ENCODE peak calls at places on chromosomes 12 and 14, in five cellular contexts. One of them, this sample, is unnamed.

GRCh38 chr12:98509063-98509462 is 6.3 kb upstream of the TMPO start:
- DNase-seq in transverse colon: no peak
- DNase-seq in IMR-90: no peak
- DNase-seq in body of pancreas: no peak
- DNase-seq in HCT116: no peak
- DNase-seq in this sample: no peak

GRCh38 chr14:55930016-55930784 is 188.0 kb upstream of the PELI2 start:
- DNase-seq in transverse colon: no peak
- DNase-seq in body of pancreas: no peak
- DNase-seq in IMR-90: no peak
- DNase-seq in HCT116: no peak
- DNase-seq in this sample: no peak

GRCh38 chr12:44000309-44000952 is 164.6 kb downstream of the TMEM117 start:
- DNase-seq in IMR-90: peak
- DNase-seq in HCT116: peak
- DNase-seq in transverse colon: no peak
- DNase-seq in body of pancreas: peak
- DNase-seq in this sample: no peak

GRCh38 chr14:96011131-96011530 is 28.0 kb upstream of the C14orf132 start:
- DNase-seq in body of pancreas: no peak
- DNase-seq in IMR-90: no peak
- DNase-seq in HCT116: no peak
- DNase-seq in transverse colon: no peak
- DNase-seq in this sample: no peak

GRCh38 chr12:9813821-9814798 is 13.2 kb upstream of the KLRF1 start:
- DNase-seq in transverse colon: peak
- DNase-seq in HCT116: peak
- DNase-seq in body of pancreas: peak
- DNase-seq in IMR-90: peak
- DNase-seq in this sample: peak

GRCh38 chr12:43847427-43847826 is 11.5 kb downstream of the TMEM117 start:
- DNase-seq in body of pancreas: no peak
- DNase-seq in HCT116: no peak
- DNase-seq in transverse colon: no peak
- DNase-seq in IMR-90: peak
- DNase-seq in this sample: no peak

GRCh38 chr14:92785601-92786426 is 8.3 kb upstream of the GOLGA5 start:
- DNase-seq in IMR-90: peak
- DNase-seq in body of pancreas: peak
- DNase-seq in transverse colon: no peak
- DNase-seq in HCT116: no peak
- DNase-seq in this sample: no peak

GRCh38 chr12:87274594-87275245 is 754.5 kb downstream of the C12orf50 start:
- DNase-seq in HCT116: peak
- DNase-seq in transverse colon: no peak
- DNase-seq in body of pancreas: no peak
- DNase-seq in IMR-90: peak
- DNase-seq in this sample: no peak

GRCh38 chr14:85332401-85332800 is 197.5 kb upstream of the FLRT2 start:
- DNase-seq in transverse colon: no peak
- DNase-seq in body of pancreas: no peak
- DNase-seq in HCT116: no peak
- DNase-seq in IMR-90: no peak
- DNase-seq in this sample: no peak

GRCh38 chr12:11906284-11906935 is 164.3 kb upstream of the BCL2L14 start:
- DNase-seq in transverse colon: no peak
- DNase-seq in IMR-90: peak
- DNase-seq in body of pancreas: no peak
- DNase-seq in HCT116: no peak
- DNase-seq in this sample: no peak

GRCh38 chr12:29396774-29397173 is 15.8 kb upstream of the ERGIC2 start:
- DNase-seq in HCT116: no peak
- DNase-seq in body of pancreas: no peak
- DNase-seq in transverse colon: no peak
- DNase-seq in IMR-90: peak
- DNase-seq in this sample: no peak

GRCh38 chr12:56158926-56159461 is 835 bp downstream of the MYL6 start:
- DNase-seq in IMR-90: peak
- DNase-seq in HCT116: no peak
- DNase-seq in body of pancreas: peak
- DNase-seq in transverse colon: peak
- DNase-seq in this sample: peak

GRCh38 chr12:95548056-95548538 is 3.2 kb downstream of the USP44 start:
- DNase-seq in transverse colon: peak
- DNase-seq in IMR-90: no peak
- DNase-seq in HCT116: no peak
- DNase-seq in body of pancreas: peak
- DNase-seq in this sample: peak

GRCh38 chr12:64806593-64806992 is 17.9 kb upstream of the TBC1D30 start:
- DNase-seq in HCT116: no peak
- DNase-seq in IMR-90: peak
- DNase-seq in body of pancreas: no peak
- DNase-seq in transverse colon: no peak
- DNase-seq in this sample: no peak

GRCh38 chr14:95256011-95256775 is 63.5 kb downstream of the CLMN start:
- DNase-seq in body of pancreas: no peak
- DNase-seq in IMR-90: no peak
- DNase-seq in transverse colon: no peak
- DNase-seq in HCT116: no peak
- DNase-seq in this sample: no peak

GRCh38 chr14:101499513-101499912 is 61.8 kb upstream of the DIO3 start:
- DNase-seq in HCT116: no peak
- DNase-seq in transverse colon: no peak
- DNase-seq in IMR-90: no peak
- DNase-seq in body of pancreas: peak
- DNase-seq in this sample: peak

GRCh38 chr12:49121047-49121696 is 10.0 kb downstream of the TUBA1B start:
- DNase-seq in IMR-90: peak
- DNase-seq in transverse colon: peak
- DNase-seq in body of pancreas: peak
- DNase-seq in HCT116: peak
- DNase-seq in this sample: no peak

GRCh38 chr12:71426030-71426570 is 13.5 kb upstream of the LGR5 start:
- DNase-seq in transverse colon: no peak
- DNase-seq in body of pancreas: no peak
- DNase-seq in IMR-90: no peak
- DNase-seq in HCT116: no peak
- DNase-seq in this sample: no peak

GRCh38 chr14:74495356-74495755 is 1.8 kb downstream of the ISCA2 start:
- DNase-seq in transverse colon: no peak
- DNase-seq in HCT116: no peak
- DNase-seq in body of pancreas: no peak
- DNase-seq in IMR-90: no peak
- DNase-seq in this sample: no peak

GRCh38 chr14:74522740-74523139 is 29.2 kb downstream of the ISCA2 start:
- DNase-seq in HCT116: no peak
- DNase-seq in IMR-90: no peak
- DNase-seq in body of pancreas: no peak
- DNase-seq in transverse colon: no peak
- DNase-seq in this sample: no peak

GRCh38 chr14:51208982-51209381 is 31.1 kb upstream of the TMX1 start:
- DNase-seq in IMR-90: no peak
- DNase-seq in body of pancreas: no peak
- DNase-seq in transverse colon: no peak
- DNase-seq in HCT116: no peak
- DNase-seq in this sample: no peak

GRCh38 chr14:94051115-94051514 is 25.0 kb downstream of the OTUB2 start:
- DNase-seq in HCT116: no peak
- DNase-seq in transverse colon: peak
- DNase-seq in body of pancreas: no peak
- DNase-seq in IMR-90: peak
- DNase-seq in this sample: no peak

GRCh38 chr12:71107976-71108749 is 49.6 kb downstream of the TSPAN8 start:
- DNase-seq in HCT116: no peak
- DNase-seq in body of pancreas: no peak
- DNase-seq in transverse colon: no peak
- DNase-seq in IMR-90: no peak
- DNase-seq in this sample: no peak

GRCh38 chr12:4448943-4449861 is 3.6 kb upstream of the FGF6 start:
- DNase-seq in IMR-90: no peak
- DNase-seq in transverse colon: no peak
- DNase-seq in body of pancreas: no peak
- DNase-seq in HCT116: no peak
- DNase-seq in this sample: no peak

GRCh38 chr12:121038861-121039654 is at the start of gene OASL:
- DNase-seq in body of pancreas: peak
- DNase-seq in HCT116: no peak
- DNase-seq in transverse colon: peak
- DNase-seq in IMR-90: no peak
- DNase-seq in this sample: peak

GRCh38 chr12:46133751-46134150 is 135.1 kb downstream of the SLC38A1 start:
- DNase-seq in IMR-90: peak
- DNase-seq in body of pancreas: no peak
- DNase-seq in HCT116: no peak
- DNase-seq in transverse colon: no peak
- DNase-seq in this sample: no peak

GRCh38 chr12:6952860-6953416 is 1.8 kb downstream of the PTPN6 start:
- DNase-seq in HCT116: no peak
- DNase-seq in IMR-90: no peak
- DNase-seq in body of pancreas: no peak
- DNase-seq in transverse colon: no peak
- DNase-seq in this sample: peak

GRCh38 chr14:101780390-101780789 is 18.9 kb downstream of the PPP2R5C start:
- DNase-seq in body of pancreas: no peak
- DNase-seq in IMR-90: no peak
- DNase-seq in HCT116: no peak
- DNase-seq in transverse colon: no peak
- DNase-seq in this sample: no peak

GRCh38 chr12:31591308-31591901 is 469 bp upstream of the DENND5B start:
- DNase-seq in IMR-90: no peak
- DNase-seq in transverse colon: peak
- DNase-seq in body of pancreas: peak
- DNase-seq in HCT116: no peak
- DNase-seq in this sample: no peak

GRCh38 chr14:69877492-69877891 is 1.7 kb upstream of the SMOC1 start:
- DNase-seq in body of pancreas: no peak
- DNase-seq in IMR-90: peak
- DNase-seq in transverse colon: no peak
- DNase-seq in HCT116: peak
- DNase-seq in this sample: no peak

GRCh38 chr14:71668186-71668912 is 263.9 kb upstream of the RGS6 start:
- DNase-seq in IMR-90: peak
- DNase-seq in body of pancreas: no peak
- DNase-seq in HCT116: no peak
- DNase-seq in transverse colon: no peak
- DNase-seq in this sample: no peak

GRCh38 chr12:116489116-116489515 is 70.1 kb upstream of the MAP1LC3B2 start:
- DNase-seq in transverse colon: no peak
- DNase-seq in IMR-90: no peak
- DNase-seq in HCT116: no peak
- DNase-seq in body of pancreas: no peak
- DNase-seq in this sample: no peak

GRCh38 chr12:44874981-44875416 is 1.1 kb downstream of the NELL2 start:
- DNase-seq in transverse colon: no peak
- DNase-seq in IMR-90: no peak
- DNase-seq in HCT116: no peak
- DNase-seq in body of pancreas: no peak
- DNase-seq in this sample: no peak

GRCh38 chr12:120337730-120338129 is 10.2 kb upstream of the PLA2G1B start:
- DNase-seq in body of pancreas: no peak
- DNase-seq in HCT116: no peak
- DNase-seq in IMR-90: no peak
- DNase-seq in transverse colon: no peak
- DNase-seq in this sample: no peak

GRCh38 chr14:49940805-49941421 is 48.0 kb downstream of the ARF6 start:
- DNase-seq in HCT116: no peak
- DNase-seq in IMR-90: peak
- DNase-seq in transverse colon: no peak
- DNase-seq in body of pancreas: no peak
- DNase-seq in this sample: no peak

GRCh38 chr12:99985631-99986030 is 895 bp upstream of the ANKS1B start:
- DNase-seq in transverse colon: no peak
- DNase-seq in HCT116: no peak
- DNase-seq in body of pancreas: no peak
- DNase-seq in IMR-90: no peak
- DNase-seq in this sample: no peak
- H3K4me3 ChIP-seq in transverse colon: no peak
- H3K4me3 ChIP-seq in HCT116: no peak
- H3K4me3 ChIP-seq in body of pancreas: no peak
- H3K4me3 ChIP-seq in IMR-90: no peak
- H3K4me3 ChIP-seq in this sample: no peak

GRCh38 chr12:108479364-108480070 is 35.6 kb upstream of the FICD start:
- DNase-seq in HCT116: no peak
- DNase-seq in body of pancreas: no peak
- DNase-seq in transverse colon: no peak
- DNase-seq in IMR-90: no peak
- DNase-seq in this sample: no peak

GRCh38 chr12:108478611-108479010 is 36.5 kb upstream of the FICD start:
- DNase-seq in body of pancreas: no peak
- DNase-seq in HCT116: no peak
- DNase-seq in transverse colon: no peak
- DNase-seq in IMR-90: no peak
- DNase-seq in this sample: no peak

GRCh38 chr12:108477055-108477880 is 37.8 kb upstream of the FICD start:
- DNase-seq in body of pancreas: no peak
- DNase-seq in transverse colon: no peak
- DNase-seq in IMR-90: no peak
- DNase-seq in HCT116: no peak
- DNase-seq in this sample: no peak

GRCh38 chr12:108475396-108475795 is 39.7 kb upstream of the FICD start:
- DNase-seq in HCT116: no peak
- DNase-seq in IMR-90: no peak
- DNase-seq in transverse colon: no peak
- DNase-seq in body of pancreas: no peak
- DNase-seq in this sample: no peak

DNA sequence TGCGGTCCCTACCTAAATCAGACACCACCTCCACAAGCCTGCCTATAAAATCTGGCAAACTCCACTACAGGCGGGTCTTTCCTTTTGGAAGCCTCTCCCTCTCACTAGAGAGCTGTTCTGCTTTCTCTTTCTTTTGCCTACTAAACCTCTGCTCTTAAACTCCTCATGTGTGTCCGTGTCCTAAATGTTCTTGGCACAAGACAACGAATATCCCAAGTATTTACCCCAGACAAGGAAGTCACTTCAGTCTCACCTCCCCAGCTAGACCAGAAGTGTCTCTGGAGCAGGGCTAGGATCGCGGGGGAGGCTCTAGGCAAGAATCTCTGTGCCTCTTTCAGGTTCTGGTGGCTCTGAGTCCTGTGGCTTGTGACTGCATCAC is 37.2 kb upstream of the FICD start:
- DNase-seq in transverse colon: no peak
- DNase-seq in IMR-90: no peak
- DNase-seq in body of pancreas: no peak
- DNase-seq in HCT116: no peak
- DNase-seq in this sample: no peak
- TF ChIP-seq POLR2A in transverse colon: no peak
- TF ChIP-seq POLR2A in IMR-90: no peak
- TF ChIP-seq POLR2A in body of pancreas: no peak
- TF ChIP-seq POLR2A in HCT116: no peak
- TF ChIP-seq POLR2A in this sample: no peak

GRCh38 chr12:122501489-122501989 is 807 bp upstream of the ZCCHC8 start:
- DNase-seq in body of pancreas: no peak
- DNase-seq in transverse colon: no peak
- DNase-seq in HCT116: no peak
- DNase-seq in IMR-90: no peak
- DNase-seq in this sample: no peak
- H3K4me3 ChIP-seq in body of pancreas: no peak
- H3K4me3 ChIP-seq in transverse colon: no peak
- H3K4me3 ChIP-seq in HCT116: peak
- H3K4me3 ChIP-seq in IMR-90: no peak
- H3K4me3 ChIP-seq in this sample: peak

GRCh38 chr12:113000433-113000832 is 22.1 kb downstream of the OAS2 start:
- DNase-seq in body of pancreas: no peak
- DNase-seq in HCT116: no peak
- DNase-seq in IMR-90: no peak
- DNase-seq in transverse colon: no peak
- DNase-seq in this sample: no peak
- TF ChIP-seq POLR2A in body of pancreas: no peak
- TF ChIP-seq POLR2A in HCT116: no peak
- TF ChIP-seq POLR2A in IMR-90: no peak
- TF ChIP-seq POLR2A in transverse colon: no peak
- TF ChIP-seq POLR2A in this sample: no peak